ENCODE peak calls at places on chromosomes 7 and 10, in eight cellular contexts. X is MM.1S, L is left ventricle myocardium inferior, D is GM23338, Q is thyroid gland, W is uterus, K is endodermal cell, V is ovary. Y is an unnamed sample. For H3K4me1, the result is how much of the 10 kb centered on the place peaks cover.

GRCh38 chr10:46055771-46056170 is 9.7 kb upstream of the MSMB start:
- DNase-seq in X (no peak), L (no peak), V (no peak), K (peak), W (no peak), Q (no peak), D (no peak), Y (no peak)

GRCh38 chr10:11173062-11173461 is 155.4 kb downstream of the CELF2 start:
- DNase-seq in D (no peak), L (no peak), Q (no peak), W (no peak), K (peak), V (no peak), X (peak), Y (no peak)

GRCh38 chr10:35545878-35546631 is 59.1 kb upstream of the GJD4 start:
- DNase-seq in D (no peak), L (no peak), K (no peak), X (no peak), Q (no peak), V (no peak), W (no peak), Y (no peak)

GRCh38 chr10:78932861-78933260 is 135.9 kb upstream of the ZMIZ1 start:
- DNase-seq in K (no peak), Q (no peak), D (no peak), X (no peak), L (no peak), W (no peak), V (no peak), Y (no peak)

GRCh38 chr7:138297526-138297925 is 162.5 kb upstream of the TRIM24 start:
- DNase-seq in L (no peak), X (no peak), Q (no peak), W (no peak), D (no peak), V (no peak), K (no peak), Y (no peak)

GRCh38 chr10:521261-521660 is 168.2 kb downstream of the DIP2C start:
- DNase-seq in V (no peak), L (no peak), D (no peak), X (no peak), W (no peak), K (no peak), Q (no peak), Y (no peak)

GRCh38 chr7:142885311-142886230 is at the start of gene TRPV6:
- DNase-seq in L (no peak), D (peak), V (no peak), K (peak), X (no peak), W (no peak), Q (peak), Y (no peak)

GRCh38 chr7:108358553-108358952 is 97.7 kb downstream of the NRCAM start:
- DNase-seq in L (no peak), W (no peak), K (no peak), X (no peak), V (no peak), D (peak), Q (no peak), Y (no peak)

GRCh38 chr7:95536656-95537311 is 51.0 kb downstream of the ASB4 start:
- DNase-seq in X (no peak), L (no peak), V (no peak), D (no peak), Q (no peak), K (no peak), W (no peak), Y (no peak)

GRCh38 chr7:108407674-108408073 is 48.6 kb downstream of the NRCAM start:
- DNase-seq in X (no peak), L (no peak), W (no peak), Q (no peak), K (no peak), D (no peak), V (no peak), Y (no peak)

GRCh38 chr7:36723951-36724664 is at the start of gene AOAH:
- DNase-seq in L (peak), Q (peak), D (no peak), K (no peak), V (no peak), X (peak), W (no peak), Y (peak)

GRCh38 chr7:8515786-8516185 is 82.4 kb downstream of the NXPH1 start:
- DNase-seq in V (no peak), L (no peak), X (no peak), W (no peak), D (no peak), K (no peak), Q (no peak), Y (no peak)

GRCh38 chr7:27165089-27165654 is at the start of gene HOXA9:
- DNase-seq in L (peak), V (no peak), W (peak), X (no peak), K (no peak), D (peak), Q (no peak), Y (peak)

GRCh38 chr10:71767420-71768035 is 5.8 kb downstream of the VSIR start:
- DNase-seq in L (peak), V (peak), K (no peak), W (peak), X (no peak), D (no peak), Q (no peak), Y (peak)
- H3K4me1 ChIP-seq in L (half or more), V (half or more), K (under half), W (under half), X (under half), D (under half), Q (half or more), Y (half or more)

GRCh38 chr10:84076540-84077195 is 62.6 kb upstream of the GHITM start:
- DNase-seq in V (no peak), L (no peak), W (peak), X (no peak), D (peak), K (peak), Q (no peak), Y (no peak)
- TF ChIP-seq CTCF in V (no peak), L (peak), W (no peak), X (no peak), D (peak), K (peak), Q (no peak), Y (no peak)

GRCh38 chr7:100157069-100157333 is 1.5 kb downstream of the TRAPPC14 start:
- DNase-seq in X (no peak), D (no peak), V (no peak), K (no peak), L (no peak), Q (no peak), W (no peak), Y (no peak)

GRCh38 chr7:100157334-100158228 is 942 bp downstream of the TRAPPC14 start:
- DNase-seq in X (no peak), W (peak), L (no peak), V (peak), D (peak), K (peak), Q (peak), Y (peak)

GRCh38 chr7:100155553-100156317 is 2.8 kb downstream of the TRAPPC14 start:
- DNase-seq in W (no peak), L (no peak), D (no peak), V (no peak), X (no peak), Q (no peak), K (no peak), Y (no peak)

GRCh38 chr7:100154651-100155491 is 3.7 kb downstream of the TRAPPC14 start:
- DNase-seq in L (no peak), D (no peak), Q (no peak), K (peak), W (no peak), V (no peak), X (no peak), Y (no peak)

GRCh38 chr7:100156331-100157068 is 2.0 kb downstream of the TRAPPC14 start:
- DNase-seq in D (no peak), W (no peak), Q (no peak), X (no peak), L (no peak), V (no peak), K (peak), Y (no peak)
- H3K4me1 ChIP-seq in D (under half), W (under half), Q (under half), X (under half), L (under half), V (under half), K (under half), Y (under half)

GRCh38 chr10:5305374-5305773 is 59.4 kb upstream of the UCN3 start:
- DNase-seq in K (no peak), Q (no peak), X (no peak), L (no peak), W (no peak), V (no peak), D (no peak), Y (no peak)
- TF ChIP-seq CTCF in K (no peak), Q (no peak), X (no peak), L (peak), W (no peak), V (no peak), D (no peak), Y (no peak)

GRCh38 chr10:28242560-28243204 is 60.2 kb downstream of the MPP7 start:
- DNase-seq in Q (no peak), V (no peak), D (no peak), L (no peak), K (no peak), X (no peak), W (no peak), Y (no peak)
- H3K4me1 ChIP-seq in Q (under half), V (under half), D (under half), L (under half), K (under half), X (under half), W (under half), Y (under half)

DNA sequence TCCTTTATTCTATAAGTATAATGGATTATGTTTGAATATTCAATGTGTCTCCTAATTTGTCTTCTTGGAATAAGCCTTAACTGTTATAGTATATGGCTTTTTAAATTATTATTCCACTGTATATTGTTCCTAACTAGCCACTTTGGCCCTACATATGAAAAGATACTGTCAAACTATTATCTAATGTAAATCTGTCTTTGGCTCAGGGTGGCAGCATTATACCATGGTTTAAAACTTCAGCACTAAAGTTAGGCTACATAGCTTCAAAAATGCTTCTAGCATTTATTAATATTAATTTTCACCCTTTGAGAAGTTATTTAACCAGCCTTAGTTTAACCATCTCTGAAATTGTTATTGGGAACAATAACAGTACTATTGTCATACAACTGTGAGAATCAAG is 543.1 kb upstream of the MBL2 start:
- DNase-seq in V (no peak), L (no peak), W (no peak), D (peak), Q (no peak), X (no peak), K (no peak), Y (no peak)
- TF ChIP-seq CTCF in V (no peak), L (no peak), W (no peak), D (peak), Q (no peak), X (no peak), K (peak), Y (no peak)

DNA sequence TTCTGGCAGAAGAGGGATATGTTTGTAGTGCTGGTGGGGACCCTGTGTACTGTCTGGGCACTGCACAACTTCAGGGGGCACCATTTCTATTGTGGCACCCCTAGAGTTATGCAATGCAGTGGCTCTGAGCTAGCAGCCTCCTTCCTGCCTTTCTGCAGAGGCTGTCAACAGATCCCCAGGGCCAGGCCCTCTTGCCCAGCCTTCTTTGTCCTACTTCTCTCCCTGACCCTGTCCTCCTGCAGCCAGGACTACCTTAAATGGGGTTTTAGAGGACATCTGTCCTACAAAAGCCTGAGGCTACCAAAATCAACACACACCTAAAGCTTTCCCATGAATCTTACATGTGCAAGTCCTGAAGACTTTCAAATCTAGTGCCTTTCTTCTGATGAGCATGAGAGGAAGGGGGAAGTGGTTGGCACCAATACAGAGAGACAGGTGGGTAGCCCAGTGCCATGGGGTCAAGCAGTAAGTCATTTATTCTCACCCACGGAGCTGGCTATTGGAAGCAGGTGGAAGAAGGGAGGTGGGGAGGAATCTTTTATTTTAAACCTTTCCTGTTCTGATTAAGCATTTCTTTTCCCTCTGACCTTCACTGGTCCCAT is 2.4 kb downstream of the SPOCK2 start:
- DNase-seq in D (no peak), L (no peak), W (no peak), Q (no peak), V (no peak), K (no peak), X (no peak), Y (no peak)
- H3K4me1 ChIP-seq in D (under half), L (half or more), W (under half), Q (under half), V (under half), K (under half), X (under half), Y (under half)

GRCh38 chr10:126979311-126979710 is 74.1 kb downstream of the DOCK1 start:
- DNase-seq in Q (no peak), X (no peak), V (no peak), K (no peak), W (no peak), L (no peak), D (no peak), Y (no peak)
- TF ChIP-seq CTCF in Q (no peak), X (no peak), V (no peak), K (no peak), W (no peak), L (no peak), D (no peak), Y (no peak)

DNA sequence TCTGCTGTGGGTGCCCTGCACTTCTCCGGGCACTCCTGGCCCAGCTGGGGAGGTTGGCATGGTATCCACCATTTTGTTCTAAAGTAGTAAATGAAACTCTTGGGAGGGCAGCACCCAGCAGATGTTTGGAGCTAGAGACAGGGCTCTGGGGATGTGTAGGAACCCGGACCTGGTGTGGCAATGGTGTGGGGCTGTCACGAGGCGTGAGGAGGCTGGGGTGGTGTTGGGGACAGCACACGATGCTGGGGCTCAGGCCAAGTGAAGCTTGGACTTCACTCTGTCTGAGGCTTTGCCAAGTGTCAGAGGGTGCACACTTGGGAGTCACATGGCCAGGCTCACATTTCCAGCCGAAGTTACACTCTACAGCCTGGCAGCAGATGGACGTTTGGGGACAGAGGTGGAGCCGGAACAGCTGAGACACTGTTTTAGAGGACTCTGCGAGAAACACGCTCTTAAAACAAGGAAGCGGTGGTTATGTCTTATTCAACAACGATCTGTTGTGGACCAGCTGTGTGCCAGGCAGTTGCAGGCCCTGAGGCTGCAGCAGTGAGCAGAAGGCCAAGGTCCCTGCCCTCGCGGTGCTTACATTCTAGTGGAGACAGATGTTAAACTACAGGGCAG is 118.2 kb downstream of the CUX1 start:
- DNase-seq in D (no peak), L (peak), W (no peak), V (no peak), K (peak), X (no peak), Q (peak), Y (no peak)
- H3K4me1 ChIP-seq in D (half or more), L (half or more), W (under half), V (under half), K (under half), X (under half), Q (under half), Y (under half)

Y was measured in testis.